ENCODE peak calls at places on chromosomes 12 and 14, in ten cellular contexts. W is suprapubic skin, N is A549, H is stomach, Y is endothelial cell of umbilical vein, K is ovary, X is thyroid gland, G is sigmoid colon, S is adrenal gland, B is heart left ventricle. C is an unnamed sample.

GRCh38 chr14:33480589-33481184 is 470.2 kb downstream of the EGLN3 start:
- DNase-seq in W (no peak), N (no peak), H (no peak), Y (no peak), K (no peak), X (no peak), G (no peak), S (no peak), B (no peak), C (no peak)

GRCh38 chr12:80622271-80622670 is 85.2 kb upstream of the MYF6 start:
- DNase-seq in W (no peak), N (no peak), H (no peak), Y (no peak), K (no peak), X (no peak), G (no peak), S (no peak), B (no peak), C (no peak)

GRCh38 chr14:35369701-35370191 is 34.8 kb downstream of the NFKBIA start:
- DNase-seq in W (no peak), N (peak; percentile 67), H (no peak), Y (no peak), K (no peak), X (peak; percentile 34), G (no peak), S (peak; percentile 68), B (no peak), C (no peak)

GRCh38 chr12:24230061-24230460 is 280.6 kb upstream of the SOX5 start:
- DNase-seq in W (no peak), N (no peak), H (no peak), Y (peak; percentile 59), K (no peak), X (no peak), G (no peak), S (no peak), B (no peak), C (no peak)

GRCh38 chr14:50045039-50045711 is 71.2 kb downstream of the VCPKMT start:
- DNase-seq in W (no peak), N (no peak), H (peak; percentile 87), Y (peak; percentile 69), K (peak; percentile 25), X (peak; percentile 52), G (peak; percentile 91), S (peak; percentile 94), B (peak; percentile 84), C (peak; percentile 66)

GRCh38 chr14:95157987-95158712 is 821 bp upstream of the DICER1 start:
- DNase-seq in W (no peak), N (peak; percentile 57), H (no peak), Y (no peak), K (peak; percentile 28), X (no peak), G (no peak), S (no peak), B (no peak), C (no peak)

GRCh38 chr12:91883811-91884210 is 261.8 kb downstream of the BTG1 start:
- DNase-seq in W (no peak), N (no peak), H (no peak), Y (no peak), K (no peak), X (no peak), G (no peak), S (no peak), B (no peak), C (no peak)

GRCh38 chr14:59363545-59364226 is 101.5 kb downstream of the GPR135 start:
- DNase-seq in W (no peak), N (no peak), H (no peak), Y (peak; percentile 74), K (no peak), X (no peak), G (no peak), S (no peak), B (no peak), C (no peak)

GRCh38 chr12:57852620-57853509 is 6.3 kb upstream of the CTDSP2 start:
- DNase-seq in W (peak; percentile 85), N (no peak), H (no peak), Y (no peak), K (peak; percentile 73), X (peak; percentile 66), G (peak; percentile 87), S (no peak), B (peak; percentile 79), C (no peak)

GRCh38 chr12:24226745-24227350 is 277.4 kb upstream of the SOX5 start:
- DNase-seq in W (no peak), N (no peak), H (no peak), Y (peak; percentile 95), K (no peak), X (no peak), G (no peak), S (peak; percentile 80), B (no peak), C (peak; percentile 7)

GRCh38 chr12:82625523-82625922 is 61.2 kb upstream of the TMTC2 start:
- DNase-seq in W (no peak), N (no peak), H (no peak), Y (no peak), K (no peak), X (no peak), G (no peak), S (no peak), B (no peak), C (no peak)

GRCh38 chr12:117876492-117876816 is 92.3 kb downstream of the KSR2 start:
- DNase-seq in W (no peak), N (no peak), H (no peak), Y (no peak), K (no peak), X (no peak), G (no peak), S (no peak), B (no peak), C (no peak)
- H3K4me1 ChIP-seq in W (no peaks in the 10 kb centered on the region), N (no peaks in the 10 kb centered on the region), H (no peaks in the 10 kb centered on the region), Y (no peaks in the 10 kb centered on the region), K (no peaks in the 10 kb centered on the region), X (no peaks in the 10 kb centered on the region), G (no peaks in the 10 kb centered on the region), S (no peaks in the 10 kb centered on the region), B (no peaks in the 10 kb centered on the region), C (peaks cover 5% of the 10 kb centered on the region)

GRCh38 chr12:53657041-53657440 is 18.8 kb downstream of the ATP5MC2 start:
- DNase-seq in W (no peak), N (no peak), H (no peak), Y (no peak), K (no peak), X (no peak), G (no peak), S (no peak), B (no peak), C (no peak)

GRCh38 chr12:53664191-53664590 is 11.7 kb downstream of the ATP5MC2 start:
- DNase-seq in W (no peak), N (no peak), H (no peak), Y (no peak), K (no peak), X (no peak), G (no peak), S (no peak), B (no peak), C (no peak)

GRCh38 chr12:53659609-53660008 is 16.3 kb downstream of the ATP5MC2 start:
- DNase-seq in W (no peak), N (no peak), H (no peak), Y (no peak), K (no peak), X (no peak), G (no peak), S (no peak), B (no peak), C (no peak)

GRCh38 chr12:53659011-53659551 is 16.8 kb downstream of the ATP5MC2 start:
- DNase-seq in W (no peak), N (peak; percentile 25), H (peak; percentile 76), Y (peak; percentile 90), K (no peak), X (peak; percentile 58), G (no peak), S (no peak), B (peak; percentile 61), C (peak; percentile 84)

GRCh38 chr12:53660064-53660463 is 15.8 kb downstream of the ATP5MC2 start:
- DNase-seq in W (no peak), N (no peak), H (no peak), Y (peak; percentile 34), K (peak; percentile 55), X (no peak), G (no peak), S (no peak), B (peak; percentile 57), C (no peak)
- TF ChIP-seq POLR2A in W (no peak), N (no peak), H (no peak), Y (no peak), K (no peak), X (no peak), G (no peak), S (no peak), B (no peak), C (no peak)

DNA sequence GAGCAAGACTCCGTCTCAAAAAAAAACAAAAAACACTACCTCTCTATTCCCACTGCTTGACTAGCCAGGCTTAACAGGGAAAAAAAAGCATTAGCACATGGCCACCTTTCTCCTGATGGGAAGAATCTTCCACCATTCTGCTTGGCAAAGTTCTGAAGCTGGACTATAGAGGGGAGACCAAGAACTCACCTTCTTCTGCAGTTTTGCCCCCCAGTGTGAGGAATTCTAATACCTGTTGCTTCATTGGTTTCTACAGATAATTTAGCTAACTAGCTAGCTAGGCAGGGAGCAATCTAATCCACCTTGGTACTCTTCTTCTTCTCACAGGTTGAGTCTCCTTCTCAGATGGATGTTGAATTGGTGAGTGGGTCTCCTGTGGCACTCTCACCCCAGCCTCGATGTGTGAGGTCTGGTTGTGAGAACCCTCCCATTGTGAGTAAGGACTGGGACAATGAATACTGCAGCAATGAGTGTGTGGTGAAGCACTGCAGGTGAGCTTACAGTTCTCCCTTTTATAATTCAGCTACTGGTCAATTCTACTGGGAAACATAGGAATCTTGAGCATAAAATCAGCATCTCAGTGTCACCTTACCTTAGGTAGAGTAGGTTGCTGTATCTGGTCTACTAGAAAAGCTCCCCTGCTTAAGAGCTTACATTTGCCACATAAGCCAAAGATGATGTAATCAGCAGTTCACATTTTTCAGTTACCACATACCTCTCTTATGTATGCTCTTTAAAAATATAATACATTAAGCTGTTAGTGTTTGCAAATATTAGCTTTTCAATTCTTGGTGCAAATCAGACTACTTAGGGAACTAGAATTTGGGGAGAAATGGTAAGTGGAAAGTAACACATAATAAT is 16.0 kb downstream of the METTL3 start:
- DNase-seq in W (no peak), N (no peak), H (no peak), Y (no peak), K (no peak), X (no peak), G (no peak), S (no peak), B (no peak), C (no peak)
- H3K27ac ChIP-seq in W (no peak overlapping the region), N (peak overlapping the region; percentile 47), H (no peak overlapping the region), Y (no peak overlapping the region), K (no peak overlapping the region), X (no peak overlapping the region), G (no peak overlapping the region), S (no peak overlapping the region), B (no peak overlapping the region), C (no peak overlapping the region)

DNA sequence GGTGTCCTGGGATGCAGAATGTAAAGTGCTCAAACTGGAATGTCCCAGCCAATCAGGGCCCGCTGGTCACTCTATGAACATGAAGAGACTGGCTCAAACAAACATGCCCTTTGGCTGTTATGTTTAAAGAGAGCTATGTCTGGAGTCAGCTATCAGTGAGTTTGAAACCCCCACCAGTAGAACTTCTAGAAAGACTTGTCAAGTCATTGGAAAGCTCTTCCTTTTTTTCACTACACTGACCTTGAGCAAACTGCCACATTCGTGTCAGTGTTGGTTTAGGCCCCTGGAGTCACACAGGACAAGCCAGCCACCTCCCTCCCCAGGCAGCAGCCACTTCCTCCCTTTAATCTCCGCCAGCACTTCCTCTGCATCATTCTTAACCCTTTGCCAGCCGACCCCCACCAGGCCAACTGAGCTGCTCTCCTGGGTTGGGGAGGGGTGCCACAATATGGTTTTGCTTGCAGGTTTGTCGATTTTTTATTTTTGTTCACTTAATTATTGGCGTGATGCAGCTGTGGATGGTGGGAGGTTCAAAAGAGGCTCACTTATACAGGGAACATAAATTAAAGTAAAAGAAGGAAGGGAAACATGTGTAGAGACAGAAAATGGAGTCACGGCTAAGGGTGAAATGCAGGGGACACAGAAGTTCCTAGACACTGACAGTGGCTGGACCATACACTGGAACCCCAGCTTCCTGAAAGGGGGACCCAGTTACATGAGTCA is 25.3 kb downstream of the CMKLR1 start:
- DNase-seq in W (no peak), N (no peak), H (no peak), Y (peak; percentile 49), K (no peak), X (peak; percentile 29), G (no peak), S (peak; percentile 72), B (peak; percentile 64), C (no peak)
- H3K4me1 ChIP-seq in W (peaks cover 23% of the 10 kb centered on the region), N (no peaks in the 10 kb centered on the region), H (peaks cover 27% of the 10 kb centered on the region), Y (peaks cover 18% of the 10 kb centered on the region), K (no peaks in the 10 kb centered on the region), X (peaks cover 22% of the 10 kb centered on the region), G (peaks cover 23% of the 10 kb centered on the region), S (peaks cover 24% of the 10 kb centered on the region), B (peaks cover 19% of the 10 kb centered on the region), C (peaks cover 17% of the 10 kb centered on the region)